ENCODE peak calls at places on chromosome 16, in six cellular contexts. L is stomach, J is neural progenitor cell, C is Peyer's patch, X is GM12865, M is cardiac fibroblast. E is an unnamed sample.

GRCh38 chr16:27240948-27241531 is 27.5 kb downstream of the NSMCE1 start:
- DNase-seq in L (peak), J (no peak), C (peak), X (no peak), M (peak), E (peak)

GRCh38 chr16:70418993-70419318 is 19.9 kb downstream of the ST3GAL2 start:
- DNase-seq in L (no peak), J (no peak), C (no peak), X (no peak), M (no peak), E (no peak)

GRCh38 chr16:85475233-85475632 is 137.9 kb upstream of the GSE1 start:
- DNase-seq in L (no peak), J (no peak), C (no peak), X (no peak), M (no peak), E (no peak)

GRCh38 chr16:13968835-13969234 is 48.9 kb downstream of the ERCC4 start:
- DNase-seq in L (no peak), J (peak), C (no peak), X (no peak), M (no peak), E (no peak)

GRCh38 chr16:4097826-4098240 is 18.4 kb downstream of the ADCY9 start:
- DNase-seq in L (no peak), J (no peak), C (peak), X (no peak), M (no peak), E (peak)

GRCh38 chr16:11539635-11540034 is 47.1 kb downstream of the LITAF start:
- DNase-seq in L (no peak), J (no peak), C (no peak), X (no peak), M (no peak), E (no peak)

GRCh38 chr16:6218855-6219254 is 1113.8 kb upstream of the RBFOX1 start:
- DNase-seq in L (no peak), J (no peak), C (peak), X (no peak), M (no peak), E (no peak)

GRCh38 chr16:11052080-11052808 is 107.9 kb downstream of the CLEC16A start:
- DNase-seq in L (no peak), J (no peak), C (peak), X (peak), M (no peak), E (no peak)

GRCh38 chr16:54145881-54146280 is 140.7 kb downstream of the IRX3 start:
- DNase-seq in L (no peak), J (no peak), C (no peak), X (no peak), M (no peak), E (no peak)

GRCh38 chr16:66107661-66108060 is 258.8 kb upstream of the CDH5 start:
- DNase-seq in L (no peak), J (no peak), C (no peak), X (no peak), M (peak), E (peak)

GRCh38 chr16:57532251-57532625 is 4.1 kb downstream of the CCDC102A start:
- DNase-seq in L (peak), J (no peak), C (peak), X (no peak), M (no peak), E (no peak)

GRCh38 chr16:65956100-65956499 is 410.4 kb upstream of the CDH5 start:
- DNase-seq in L (no peak), J (no peak), C (no peak), X (no peak), M (no peak), E (no peak)

GRCh38 chr16:22638393-22639206 is 127.9 kb downstream of the NPIPB5 start:
- DNase-seq in L (no peak), J (no peak), C (no peak), X (no peak), M (peak), E (peak)

GRCh38 chr16:66472961-66473610 is 46.0 kb downstream of the BEAN1 start:
- DNase-seq in L (no peak), J (no peak), C (peak), X (no peak), M (no peak), E (no peak)

GRCh38 chr16:87324411-87325275 is 7.5 kb upstream of the C16orf95 start:
- DNase-seq in L (no peak), J (peak), C (peak), X (peak), M (peak), E (peak)

GRCh38 chr16:85523602-85524364 is 89.3 kb upstream of the GSE1 start:
- DNase-seq in L (peak), J (peak), C (no peak), X (no peak), M (peak), E (peak)

GRCh38 chr16:14455577-14455976 is 174.5 kb downstream of the PARN start:
- DNase-seq in L (no peak), J (no peak), C (no peak), X (no peak), M (peak), E (peak)

GRCh38 chr16:85395913-85396878 is 216.9 kb upstream of the GSE1 start:
- DNase-seq in L (no peak), J (no peak), C (no peak), X (no peak), M (peak), E (peak)

DNA sequence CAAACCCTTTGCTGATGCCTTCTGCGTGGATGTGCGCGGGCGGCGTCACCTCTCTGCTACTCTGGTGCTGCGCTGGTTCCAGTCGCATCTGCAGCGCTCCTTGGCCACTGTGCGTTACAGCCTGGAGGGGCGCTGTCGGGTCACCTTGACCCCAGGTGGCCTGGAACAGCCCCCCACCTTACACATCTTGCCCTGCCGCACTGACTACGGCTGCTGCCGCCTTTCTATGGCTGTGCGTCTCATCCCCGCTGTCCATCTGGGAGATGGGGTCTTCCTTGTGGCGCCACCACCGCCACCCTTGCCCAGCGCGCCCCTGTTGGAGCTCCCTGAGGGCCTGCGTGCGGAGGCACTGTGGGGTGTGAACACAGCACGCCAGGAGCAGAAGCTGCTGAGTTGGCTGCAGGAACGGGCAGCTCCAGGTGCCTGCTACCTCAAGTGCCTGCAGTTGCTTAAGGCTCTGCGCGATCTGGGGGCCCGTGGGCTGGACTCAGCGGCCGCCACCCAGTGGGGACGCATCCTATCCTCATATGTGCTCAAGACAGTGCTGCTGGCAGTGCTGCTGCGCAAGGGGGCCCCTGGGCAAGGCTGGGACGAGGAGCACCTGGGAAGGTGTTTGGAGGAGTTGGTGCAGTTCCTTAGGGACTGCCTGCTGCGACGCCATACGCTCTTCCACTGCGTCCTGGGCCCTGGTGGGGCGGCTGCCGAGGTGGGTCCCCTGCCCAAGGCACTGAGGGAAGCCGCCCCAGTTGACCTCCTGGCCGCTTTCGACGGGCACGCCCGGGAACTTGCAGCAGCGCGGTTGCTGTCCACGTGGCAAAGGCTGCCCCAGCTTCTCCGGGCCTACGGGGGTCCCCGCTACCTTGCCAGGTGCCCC is 1.6 kb downstream of the ITPRIPL2 start:
- DNase-seq in L (no peak), J (no peak), C (no peak), X (no peak), M (peak), E (no peak)
- TF ChIP-seq CTCF in L (no peak), J (no peak), C (no peak), X (no peak), M (peak), E (peak)

GRCh38 chr16:78195868-78196267 is 96.4 kb downstream of the WWOX start:
- DNase-seq in L (no peak), J (no peak), C (no peak), X (no peak), M (no peak), E (no peak)
- H3K4me3 ChIP-seq in L (no peak), J (no peak), C (no peak), X (no peak), M (no peak), E (no peak)

GRCh38 chr16:35188288-35189155 is 1729.1 kb downstream of the TP53TG3F start:
- DNase-seq in L (no peak), J (no peak), C (no peak), X (no peak), M (no peak), E (no peak)
- TF ChIP-seq CTCF in L (no peak), J (no peak), C (no peak), X (no peak), M (no peak), E (no peak)

GRCh38 chr16:1342526-1343427 is 8.9 kb downstream of the TSR3 start:
- DNase-seq in L (peak), J (peak), C (peak), X (peak), M (peak), E (peak)
- H3K4me3 ChIP-seq in L (peak), J (peak), C (peak), X (peak), M (no peak), E (no peak)

GRCh38 chr16:80367037-80367658 is 173.6 kb upstream of the DYNLRB2 start:
- DNase-seq in L (no peak), J (no peak), C (no peak), X (no peak), M (no peak), E (no peak)

GRCh38 chr16:80369138-80369537 is 171.7 kb upstream of the DYNLRB2 start:
- DNase-seq in L (no peak), J (no peak), C (no peak), X (no peak), M (no peak), E (no peak)

GRCh38 chr16:80366023-80366422 is 174.8 kb upstream of the DYNLRB2 start:
- DNase-seq in L (no peak), J (no peak), C (no peak), X (no peak), M (no peak), E (no peak)

GRCh38 chr16:80372341-80372740 is 168.5 kb upstream of the DYNLRB2 start:
- DNase-seq in L (no peak), J (peak), C (no peak), X (no peak), M (no peak), E (no peak)

GRCh38 chr16:80369559-80369958 is 171.2 kb upstream of the DYNLRB2 start:
- DNase-seq in L (peak), J (peak), C (peak), X (peak), M (peak), E (peak)
- TF ChIP-seq CTCF in L (no peak), J (peak), C (peak), X (peak), M (peak), E (peak)

DNA sequence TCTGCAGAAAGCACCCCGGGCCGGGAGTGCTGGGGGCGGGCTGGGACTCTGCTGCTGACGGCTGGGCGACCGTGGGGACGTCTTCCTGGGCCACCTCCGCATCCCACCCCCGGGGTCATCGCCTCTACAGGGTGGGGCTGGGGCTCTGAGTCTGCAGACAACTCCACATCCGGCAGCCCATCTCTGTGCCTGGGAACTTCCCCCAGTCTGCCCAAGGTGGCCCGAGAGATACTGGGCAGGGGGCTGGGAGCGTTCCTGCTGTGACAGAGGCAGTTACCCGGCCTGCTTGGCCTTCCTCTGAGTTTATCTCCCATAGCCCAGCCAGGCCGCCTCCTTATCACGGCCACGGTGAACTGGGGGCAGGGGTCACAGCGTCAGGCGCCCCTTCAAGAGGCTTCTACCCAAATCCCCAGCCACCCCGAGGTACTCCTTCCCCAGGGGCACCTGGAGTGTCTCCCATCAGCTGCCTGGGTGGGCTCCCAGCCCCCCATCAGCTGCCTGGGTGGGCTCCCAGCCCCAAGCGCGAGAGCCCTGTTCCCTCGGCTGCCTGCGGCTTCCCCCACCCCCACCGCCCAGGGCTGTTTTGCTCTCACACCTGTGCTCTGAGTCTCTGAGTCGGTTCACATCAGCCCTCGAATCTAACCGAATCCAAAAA is 15.5 kb upstream of the CBFA2T3 start:
- DNase-seq in L (no peak), J (no peak), C (no peak), X (no peak), M (no peak), E (no peak)
- H3K4me3 ChIP-seq in L (no peak), J (no peak), C (peak), X (no peak), M (no peak), E (no peak)

DNA sequence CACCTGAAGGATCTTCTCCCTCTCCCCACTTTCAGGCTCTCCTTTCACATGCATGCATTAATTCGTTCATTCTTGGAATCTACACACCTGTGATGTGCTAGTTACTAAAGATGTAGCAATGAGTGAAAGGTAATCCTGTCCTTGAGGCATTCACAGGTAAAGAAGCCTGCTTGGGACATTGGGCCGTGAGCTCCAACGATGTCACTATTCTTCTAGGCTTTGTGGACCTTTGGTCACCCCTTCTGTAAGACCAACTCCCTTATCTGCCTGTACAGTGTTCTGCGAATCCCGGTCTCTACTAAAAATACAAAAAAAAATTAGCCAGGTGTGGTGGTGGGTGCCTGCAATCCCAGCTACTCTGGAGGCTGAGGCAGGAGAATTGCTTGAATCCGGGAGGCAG is 608.5 kb downstream of the MAF start:
- DNase-seq in L (no peak), J (no peak), C (no peak), X (no peak), M (no peak), E (no peak)
- TF ChIP-seq CTCF in L (no peak), J (no peak), C (no peak), X (no peak), M (no peak), E (no peak)